ENCODE peak calls at places on chromosome 14, in six cellular contexts. D, N, L, H, V and A are unnamed samples.

GRCh38 chr14:57485635-57486034 is 8.0 kb downstream of the CCDC198 start:
- DNase-seq in D (no peak), V (no peak), N (no peak), L (no peak), H (no peak), A (no peak)

GRCh38 chr14:76772300-76773187 is 11.3 kb downstream of the VASH1 start:
- DNase-seq in V (no peak), D (no peak), L (peak), N (no peak), H (peak), A (no peak)

GRCh38 chr14:71566276-71566675 is 366.0 kb upstream of the RGS6 start:
- DNase-seq in D (peak), L (no peak), N (no peak), V (no peak), H (no peak), A (no peak)

GRCh38 chr14:73784065-73784987 is 67.3 kb upstream of the PTGR2 start:
- DNase-seq in H (peak), D (no peak), V (no peak), L (no peak), N (no peak), A (no peak)

GRCh38 chr14:104211741-104212140 is 73.4 kb downstream of the KIF26A start:
- DNase-seq in D (no peak), V (peak), N (peak), L (no peak), H (no peak), A (no peak)

GRCh38 chr14:33738029-33738428 is 212.8 kb downstream of the EGLN3 start:
- DNase-seq in H (no peak), L (no peak), D (no peak), N (no peak), V (no peak), A (no peak)

GRCh38 chr14:92693998-92694780 is 54.2 kb downstream of the LGMN start:
- DNase-seq in L (no peak), D (peak), N (no peak), H (no peak), V (no peak), A (no peak)

GRCh38 chr14:38527502-38527878 is 271.6 kb upstream of the CLEC14A start:
- DNase-seq in N (no peak), V (no peak), D (no peak), H (no peak), L (no peak), A (no peak)

GRCh38 chr14:38186217-38186616 is 21.5 kb upstream of the SSTR1 start:
- DNase-seq in V (no peak), N (no peak), L (no peak), H (no peak), D (no peak), A (no peak)

GRCh38 chr14:54625158-54625557 is 58.2 kb downstream of the SAMD4A start:
- DNase-seq in V (no peak), H (peak), L (peak), D (no peak), N (no peak), A (no peak)

GRCh38 chr14:104872469-104873341 is 7.6 kb downstream of the CEP170B start:
- DNase-seq in V (peak), N (peak), D (no peak), H (peak), L (peak), A (no peak)

GRCh38 chr14:81330619-81331122 is 69.5 kb downstream of the STON2 start:
- DNase-seq in V (no peak), N (no peak), L (no peak), D (no peak), H (no peak), A (peak)

GRCh38 chr14:86570371-86570770 is 1040.4 kb downstream of the FLRT2 start:
- DNase-seq in N (no peak), D (no peak), L (no peak), V (no peak), H (no peak), A (no peak)

GRCh38 chr14:64416348-64416932 is 28.3 kb downstream of the MTHFD1 start:
- DNase-seq in L (no peak), H (no peak), V (no peak), D (no peak), N (no peak), A (no peak)

GRCh38 chr14:61350427-61350826 is 29.0 kb downstream of the PRKCH start:
- DNase-seq in H (no peak), N (no peak), V (no peak), D (no peak), L (no peak), A (no peak)

GRCh38 chr14:52649511-52649910 is 45.8 kb downstream of the ERO1A start:
- DNase-seq in N (no peak), V (no peak), H (peak), L (no peak), D (no peak), A (no peak)

GRCh38 chr14:57737598-57737997 is 128.3 kb downstream of the SLC35F4 start:
- DNase-seq in D (no peak), V (no peak), L (no peak), H (no peak), N (no peak), A (no peak)

GRCh38 chr14:71250791-71251190 is 343.5 kb downstream of the PCNX1 start:
- DNase-seq in V (no peak), L (no peak), H (no peak), N (no peak), D (no peak), A (no peak)

GRCh38 chr14:58238252-58239247 is 6.1 kb upstream of the PSMA3 start:
- DNase-seq in V (peak), D (no peak), N (no peak), L (peak), H (no peak), A (no peak)

GRCh38 chr14:79581912-79582576 is 629.3 kb downstream of the DIO2 start:
- DNase-seq in N (no peak), H (peak), V (no peak), D (no peak), L (peak), A (no peak)

GRCh38 chr14:63421226-63421625 is 102.5 kb upstream of the GPHB5 start:
- DNase-seq in V (no peak), D (no peak), N (no peak), H (no peak), L (no peak), A (no peak)

GRCh38 chr14:89996963-89997362 is 41.2 kb downstream of the TDP1 start:
- DNase-seq in V (no peak), L (no peak), D (no peak), N (no peak), H (no peak), A (no peak)

GRCh38 chr14:68631691-68632590 is 160.9 kb downstream of the ZFP36L1 start:
- DNase-seq in D (no peak), V (no peak), H (no peak), L (no peak), N (no peak), A (no peak)

GRCh38 chr14:68631058-68631690 is 161.7 kb downstream of the ZFP36L1 start:
- DNase-seq in L (no peak), N (no peak), V (no peak), H (no peak), D (no peak), A (no peak)

GRCh38 chr14:68633131-68633991 is 159.5 kb downstream of the ZFP36L1 start:
- DNase-seq in D (no peak), H (no peak), L (no peak), N (no peak), V (no peak), A (no peak)

GRCh38 chr14:68634346-68634745 is 158.5 kb downstream of the ZFP36L1 start:
- DNase-seq in N (no peak), H (no peak), L (no peak), D (no peak), V (no peak), A (no peak)

DNA sequence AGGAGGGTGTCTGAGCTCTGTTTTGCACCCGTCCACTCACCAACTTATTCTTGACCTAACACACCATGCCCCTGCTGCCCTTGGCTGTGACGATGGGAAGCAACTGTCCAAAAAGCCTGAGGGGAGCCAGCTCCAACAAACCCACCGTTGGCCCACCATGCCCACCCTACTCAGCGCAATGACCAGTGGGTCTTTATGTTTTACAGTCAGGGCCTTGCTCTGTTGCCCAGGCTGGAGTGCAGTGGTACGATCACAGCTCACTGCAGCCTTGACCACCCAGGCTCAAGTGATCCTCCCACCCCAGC is 160.3 kb downstream of the ZFP36L1 start:
- DNase-seq in D (no peak), L (no peak), N (no peak), H (no peak), V (no peak), A (no peak)
- H3K27ac ChIP-seq in D (peak), L (no peak), N (no peak), H (no peak), V (peak), A (no peak)

DNA sequence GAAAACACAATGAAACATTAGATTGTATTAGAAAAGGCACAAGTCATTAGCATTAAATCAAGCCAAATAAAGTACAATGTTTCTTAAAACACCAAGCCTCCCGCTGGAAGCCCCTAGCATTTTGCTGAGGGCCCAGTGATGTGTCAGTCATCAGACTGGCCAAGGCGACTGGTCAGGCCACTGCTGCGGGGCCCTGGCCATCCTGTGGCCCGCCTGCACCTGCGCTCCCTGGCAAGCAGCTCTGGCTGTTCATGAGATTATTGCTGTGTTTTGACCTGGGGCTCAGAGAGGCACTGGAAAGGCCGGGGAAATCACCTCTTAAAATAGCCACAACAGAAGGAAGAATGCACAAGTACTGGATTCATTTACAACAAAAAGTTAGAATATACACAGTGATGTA is 24.2 kb upstream of the AMN start:
- DNase-seq in D (no peak), N (no peak), L (no peak), V (no peak), H (no peak), A (no peak)
- H3K27ac ChIP-seq in D (no peak), N (no peak), L (no peak), V (no peak), H (no peak), A (no peak)

GRCh38 chr14:99136401-99136800 is 135.6 kb downstream of the BCL11B start:
- DNase-seq in D (no peak), L (no peak), H (no peak), N (no peak), V (no peak), A (no peak)
- H3K27ac ChIP-seq in D (no peak), L (no peak), H (no peak), N (no peak), V (no peak), A (no peak)

DNA sequence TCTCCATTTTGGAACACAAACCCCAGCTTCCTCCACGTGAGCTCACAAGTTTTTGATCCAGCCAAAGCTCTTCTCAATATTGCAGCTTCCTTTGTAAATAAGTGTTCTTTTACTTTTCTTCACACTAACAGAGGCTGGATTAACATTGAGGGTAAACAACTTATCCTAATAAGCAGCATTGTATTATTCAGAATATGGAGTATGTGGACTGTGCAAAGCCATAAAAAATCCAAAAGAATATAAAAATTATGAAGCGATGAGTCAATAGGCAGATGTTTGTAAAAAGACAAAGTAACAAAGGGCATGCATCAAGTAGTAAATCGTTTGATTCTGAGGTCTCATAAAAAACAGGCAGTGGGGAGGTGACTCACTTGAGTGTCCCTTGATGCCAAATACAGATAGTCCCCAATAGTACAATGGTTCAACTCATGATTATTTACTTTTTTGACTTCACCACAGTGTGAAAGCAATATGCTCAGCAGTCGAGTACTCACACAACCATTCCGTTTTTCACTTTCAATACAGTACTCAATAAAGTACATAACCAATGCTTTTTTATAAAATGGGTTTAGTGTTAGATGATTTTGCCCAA is 23.1 kb upstream of the KCNK10 start:
- DNase-seq in D (peak), L (no peak), H (no peak), V (no peak), N (no peak), A (peak)
- H3K27ac ChIP-seq in D (no peak), L (no peak), H (no peak), V (no peak), N (no peak), A (no peak)

GRCh38 chr14:21204167-21205025 is 48.5 kb upstream of the OR5AU1 start:
- DNase-seq in H (no peak), D (no peak), V (no peak), N (no peak), L (no peak), A (no peak)

GRCh38 chr14:21202463-21203358 is 46.8 kb upstream of the OR5AU1 start:
- DNase-seq in D (no peak), V (no peak), L (no peak), H (no peak), N (no peak), A (no peak)

GRCh38 chr14:21205026-21205677 is 49.3 kb upstream of the OR5AU1 start:
- DNase-seq in D (no peak), L (no peak), H (no peak), V (no peak), N (no peak), A (no peak)

GRCh38 chr14:21201732-21202462 is 46.0 kb upstream of the OR5AU1 start:
- DNase-seq in D (no peak), H (no peak), N (no peak), L (no peak), V (no peak), A (no peak)

GRCh38 chr14:21203470-21204166 is 47.8 kb upstream of the OR5AU1 start:
- DNase-seq in L (peak), V (no peak), N (no peak), D (no peak), H (no peak), A (no peak)
- H3K27ac ChIP-seq in L (peak), V (no peak), N (no peak), D (no peak), H (no peak), A (no peak)

GRCh38 chr14:41891624-41892023 is 284.9 kb downstream of the LRFN5 start:
- DNase-seq in D (no peak), L (no peak), V (no peak), H (no peak), N (no peak), A (no peak)
- H3K27ac ChIP-seq in D (no peak), L (no peak), V (no peak), H (no peak), N (no peak), A (no peak)

GRCh38 chr14:23067847-23068791 is 10.8 kb upstream of the CDH24 start:
- DNase-seq in N (no peak), H (no peak), L (no peak), D (no peak), V (no peak), A (no peak)
- H3K27ac ChIP-seq in N (no peak), H (no peak), L (no peak), D (peak), V (no peak), A (no peak)

GRCh38 chr14:75202671-75203070 is 26.3 kb upstream of the TMED10 start:
- DNase-seq in H (no peak), L (no peak), D (no peak), V (no peak), N (no peak), A (no peak)

GRCh38 chr14:75201087-75201486 is 24.7 kb upstream of the TMED10 start:
- DNase-seq in V (no peak), N (no peak), L (no peak), D (peak), H (no peak), A (no peak)

GRCh38 chr14:75197338-75197737 is 20.9 kb upstream of the TMED10 start:
- DNase-seq in N (no peak), H (no peak), L (no peak), D (no peak), V (no peak), A (no peak)

GRCh38 chr14:75198291-75198933 is 22.0 kb upstream of the TMED10 start:
- DNase-seq in H (no peak), N (peak), V (no peak), D (peak), L (no peak), A (no peak)

GRCh38 chr14:75200451-75200850 is 24.0 kb upstream of the TMED10 start:
- DNase-seq in L (peak), N (no peak), V (no peak), D (peak), H (no peak), A (peak)
- H3K27ac ChIP-seq in L (no peak), N (no peak), V (peak), D (peak), H (no peak), A (peak)